ENCODE peak calls at places on chromosome 20, in nine cellular contexts. G is NCI-H345; H is heart right ventricle; I is GM12865; C is GM10248; B is GM23248; K is activated naive CD8-positive, alpha-beta T cell treated with anti-CD3 and anti-CD28 coated beads for 36 hours; L is amygdala; R is NAMALWA. J is an unnamed sample.

GRCh38 chr20:1618954-1619550 is 757 bp downstream of the SIRPB1 start:
- DNase-seq in L (no peak), I (no peak), G (no peak), C (peak), B (no peak), K (no peak), H (no peak), R (peak), J (no peak)

GRCh38 chr20:4810446-4811019 is 88.8 kb downstream of the PRND start:
- DNase-seq in C (no peak), R (no peak), H (no peak), K (no peak), I (no peak), G (no peak), B (no peak), L (no peak), J (no peak)

GRCh38 chr20:4569092-4569491 is 152.6 kb upstream of the PRND start:
- DNase-seq in C (no peak), H (no peak), I (no peak), K (no peak), R (peak), B (no peak), G (no peak), L (no peak), J (no peak)

GRCh38 chr20:60202046-60202445 is 243.8 kb downstream of the CDH26 start:
- DNase-seq in C (no peak), B (no peak), I (no peak), H (peak), R (no peak), K (no peak), G (no peak), L (no peak), J (no peak)

GRCh38 chr20:16708590-16708989 is 21.2 kb upstream of the SNRPB2 start:
- DNase-seq in B (no peak), K (no peak), H (no peak), C (no peak), G (peak), R (no peak), L (no peak), I (no peak), J (no peak)

GRCh38 chr20:10524643-10525042 is 89.5 kb downstream of the SLX4IP start:
- DNase-seq in L (no peak), B (peak), I (no peak), G (peak), C (no peak), H (no peak), K (no peak), R (no peak), J (no peak)

GRCh38 chr20:37789408-37789807 is 95.6 kb downstream of the CTNNBL1 start:
- DNase-seq in I (peak), G (no peak), C (no peak), L (no peak), K (no peak), B (no peak), R (no peak), H (no peak), J (no peak)

GRCh38 chr20:50421356-50422340 is 88.5 kb upstream of the PTPN1 start:
- DNase-seq in K (no peak), C (no peak), L (no peak), R (no peak), I (no peak), G (no peak), H (no peak), B (no peak), J (no peak)

GRCh38 chr20:4893709-4894108 is 107.6 kb downstream of the SLC23A2 start:
- DNase-seq in C (no peak), G (no peak), I (no peak), B (no peak), H (no peak), R (no peak), K (no peak), L (no peak), J (no peak)

GRCh38 chr20:45725134-45725533 is 3.0 kb downstream of the SPINT4 start:
- DNase-seq in H (no peak), C (no peak), B (no peak), G (no peak), I (no peak), L (no peak), K (no peak), R (no peak), J (no peak)

GRCh38 chr20:42204261-42204660 is 586.1 kb upstream of the CHD6 start:
- DNase-seq in H (no peak), I (no peak), R (peak), G (no peak), K (no peak), B (no peak), C (no peak), L (no peak), J (no peak)

GRCh38 chr20:53672484-53673129 is 79.0 kb upstream of the ZNF217 start:
- DNase-seq in K (no peak), I (no peak), L (no peak), R (no peak), B (peak), C (no peak), H (no peak), G (no peak), J (peak)

GRCh38 chr20:46336735-46337134 is 28.4 kb upstream of the CDH22 start:
- DNase-seq in H (no peak), K (no peak), L (no peak), R (no peak), B (no peak), G (no peak), I (no peak), C (no peak), J (no peak)

GRCh38 chr20:58677808-58678207 is 14.8 kb upstream of the NPEPL1 start:
- DNase-seq in G (no peak), B (no peak), K (no peak), H (no peak), C (no peak), R (no peak), L (no peak), I (no peak), J (no peak)

GRCh38 chr20:50371878-50372769 is 138.1 kb upstream of the PTPN1 start:
- DNase-seq in K (no peak), I (peak), L (no peak), B (no peak), G (peak), C (no peak), H (no peak), R (no peak), J (no peak)

GRCh38 chr20:52230406-52230805 is 38.8 kb upstream of the ZFP64 start:
- DNase-seq in R (no peak), L (no peak), C (no peak), I (peak), B (peak), G (peak), H (no peak), K (no peak), J (no peak)

GRCh38 chr20:35947489-35947888 is 6.8 kb downstream of the SCAND1 start:
- DNase-seq in H (no peak), B (peak), I (peak), G (peak), L (no peak), C (no peak), R (peak), K (peak), J (no peak)

GRCh38 chr20:63381781-63382431 is 20.8 kb upstream of the CHRNA4 start:
- DNase-seq in B (peak), R (no peak), L (no peak), K (peak), I (no peak), H (no peak), G (peak), C (peak), J (no peak)

J was measured in foreskin melanocyte.